ENCODE peak calls at places on chromosomes 3 and 15, in five cellular contexts. S is stimulated activated CD8-positive, alpha-beta memory T cell treated with anti-CD3 and anti-CD28 coated beads, Interleukin-15, amount 100 ng/mL, for 24 hours; V is kidney glomerular epithelial cell; B is glomerular endothelial cell; I is tibial artery. Y is an unnamed sample.

GRCh38 chr15:59366368-59367021 is 6.2 kb downstream of the MYO1E start:
- DNase-seq in S (no peak), I (no peak), B (no peak), V (no peak), Y (no peak)

GRCh38 chr3:102106421-102107097 is 257.2 kb downstream of the NFKBIZ start:
- DNase-seq in S (no peak), B (no peak), I (no peak), V (no peak), Y (no peak)

GRCh38 chr3:55897573-55898224 is 410.6 kb upstream of the WNT5A start:
- DNase-seq in S (no peak), B (no peak), I (no peak), V (no peak), Y (peak)

GRCh38 chr3:107927361-107928083 is 163.3 kb downstream of the CD47 start:
- DNase-seq in V (peak), I (peak), B (no peak), S (peak), Y (peak)

GRCh38 chr3:15097889-15098288 is 1.1 kb downstream of the RBSN start:
- DNase-seq in V (peak), S (no peak), I (no peak), B (no peak), Y (no peak)

GRCh38 chr15:38065721-38066120 is 131.3 kb downstream of the TMCO5A start:
- DNase-seq in S (no peak), I (no peak), V (no peak), B (no peak), Y (no peak)

GRCh38 chr3:99483841-99484240 is 154.6 kb upstream of the COL8A1 start:
- DNase-seq in S (no peak), V (no peak), I (no peak), B (no peak), Y (no peak)

GRCh38 chr15:41979493-41980266 is 7.3 kb upstream of the EHD4 start:
- DNase-seq in S (no peak), I (no peak), V (no peak), B (no peak), Y (no peak)

GRCh38 chr3:175659951-175660350 is 800.8 kb downstream of the NAALADL2 start:
- DNase-seq in B (no peak), V (no peak), I (no peak), S (no peak), Y (no peak)

GRCh38 chr3:77601853-77602440 is 562.0 kb downstream of the ROBO2 start:
- DNase-seq in V (no peak), I (no peak), S (no peak), B (no peak), Y (no peak)

GRCh38 chr15:66864871-66865281 is 162.8 kb downstream of the SMAD6 start:
- DNase-seq in S (no peak), V (no peak), I (no peak), B (no peak), Y (no peak)

GRCh38 chr3:150721285-150722130 is 17.8 kb upstream of the ERICH6 start:
- DNase-seq in S (no peak), V (peak), B (peak), I (no peak), Y (peak)

GRCh38 chr3:138941259-138941885 is 5.6 kb downstream of the FOXL2 start:
- DNase-seq in S (no peak), I (no peak), V (peak), B (no peak), Y (no peak)

GRCh38 chr3:9496893-9497292 is 56.7 kb downstream of the LHFPL4 start:
- DNase-seq in I (no peak), V (no peak), B (no peak), S (no peak), Y (no peak)

GRCh38 chr3:126926684-126927404 is 56.1 kb upstream of the PLXNA1 start:
- DNase-seq in B (no peak), I (peak), V (peak), S (no peak), Y (no peak)

GRCh38 chr3:29319262-29319661 is 38.4 kb downstream of the RBMS3 start:
- DNase-seq in V (no peak), S (no peak), B (no peak), I (no peak), Y (no peak)

GRCh38 chr15:49506341-49506740 is 83.3 kb downstream of the FGF7 start:
- DNase-seq in B (no peak), V (no peak), S (no peak), I (no peak), Y (no peak)

GRCh38 chr3:197443506-197443905 is 112.3 kb downstream of the BDH1 start:
- DNase-seq in V (no peak), I (no peak), B (no peak), S (no peak), Y (no peak)

GRCh38 chr3:36874351-36874874 is 70.4 kb downstream of the TRANK1 start:
- DNase-seq in B (no peak), V (no peak), I (no peak), S (no peak), Y (no peak)

GRCh38 chr15:82952156-82953081 is at the start of gene HOMER2:
- DNase-seq in I (no peak), V (no peak), B (no peak), S (no peak), Y (peak)

GRCh38 chr15:89017370-89018066 is 70.7 kb upstream of the ABHD2 start:
- DNase-seq in S (peak), V (peak), I (peak), B (peak), Y (peak)

GRCh38 chr3:32922078-32922477 is 29.4 kb upstream of the CCR4 start:
- DNase-seq in S (no peak), B (no peak), I (no peak), V (no peak), Y (no peak)

GRCh38 chr3:197736010-197736490 is 654 bp downstream of the RUBCN start:
- DNase-seq in S (no peak), V (no peak), I (no peak), B (no peak), Y (peak)

GRCh38 chr15:47806008-47806407 is 88.7 kb downstream of the SEMA6D start:
- DNase-seq in V (no peak), B (no peak), S (no peak), I (no peak), Y (peak)

GRCh38 chr3:175956964-175957363 is 1097.8 kb downstream of the NAALADL2 start:
- DNase-seq in I (no peak), B (no peak), S (no peak), V (no peak), Y (peak)

GRCh38 chr3:185657211-185657610 is 71.1 kb downstream of the SENP2 start:
- DNase-seq in V (no peak), B (no peak), I (no peak), S (no peak), Y (no peak)

GRCh38 chr15:75455982-75456531 is 4.6 kb upstream of the SIN3A start:
- DNase-seq in B (no peak), I (peak), S (peak), V (peak), Y (peak)

GRCh38 chr15:51649659-51650521 is 27.3 kb upstream of the DMXL2 start:
- DNase-seq in B (peak), V (peak), S (no peak), I (peak), Y (peak)

GRCh38 chr3:1987983-1988382 is 110.7 kb upstream of the CNTN4 start:
- DNase-seq in B (no peak), V (peak), S (no peak), I (no peak), Y (peak)

GRCh38 chr15:29699791-29700190 is 122.5 kb downstream of the TJP1 start:
- DNase-seq in S (no peak), I (no peak), V (no peak), B (no peak), Y (peak)

GRCh38 chr3:86830566-86830965 is 160.4 kb downstream of the VGLL3 start:
- DNase-seq in S (no peak), V (peak), I (no peak), B (no peak), Y (no peak)

GRCh38 chr3:181712505-181713299 is 977 bp downstream of the SOX2 start:
- DNase-seq in B (no peak), V (no peak), I (no peak), S (no peak), Y (peak)

GRCh38 chr3:149592758-149593240 is 65.0 kb downstream of the WWTR1 start:
- DNase-seq in B (no peak), I (no peak), S (no peak), V (no peak), Y (no peak)

GRCh38 chr15:42493694-42494093 is 1.7 kb upstream of the SNAP23 start:
- DNase-seq in B (no peak), I (no peak), S (no peak), V (no peak), Y (no peak)

GRCh38 chr15:90000175-90000923 is 775 bp upstream of the ZNF710 start:
- DNase-seq in V (no peak), S (no peak), B (no peak), I (peak), Y (peak)

GRCh38 chr3:167066977-167067843 is 312.9 kb downstream of the ZBBX start:
- DNase-seq in I (no peak), V (peak), B (no peak), S (no peak), Y (peak)